ENCODE peak calls at places on chromosomes 3 and 15, in eight cellular contexts. E, F, K, M, X, Y, B and A are unnamed samples.

GRCh38 chr3:70712449-70713082 is 400.1 kb upstream of the MDFIC2 start:
- DNase-seq in E (no peak), F (no peak), K (no peak), M (no peak), X (no peak), Y (no peak), B (no peak), A (no peak)

GRCh38 chr15:98525625-98526024 is 122.7 kb upstream of the IGF1R start:
- DNase-seq in E (no peak), F (no peak), K (peak; percentile 54), M (peak; percentile 67), X (no peak), Y (no peak), B (no peak), A (peak; percentile 24)

GRCh38 chr15:70597945-70598344 is 165.4 kb downstream of the UACA start:
- DNase-seq in E (no peak), F (no peak), K (no peak), M (no peak), X (no peak), Y (no peak), B (no peak), A (no peak)

GRCh38 chr15:26771917-26772587 is 814 bp downstream of the GABRB3 start:
- DNase-seq in E (no peak), F (no peak), K (peak; percentile 64), M (peak; percentile 41), X (no peak), Y (no peak), B (no peak), A (no peak)

GRCh38 chr3:152232679-152233078 is 36.0 kb upstream of the MBNL1 start:
- DNase-seq in E (no peak), F (no peak), K (no peak), M (no peak), X (no peak), Y (no peak), B (peak; percentile 56), A (no peak)

GRCh38 chr15:55290361-55291057 is 896 bp upstream of the RAB27A start:
- DNase-seq in E (peak; percentile 84), F (peak; percentile 71), K (peak; percentile 87), M (peak; percentile 93), X (peak; percentile 85), Y (peak; percentile 89), B (peak; percentile 70), A (peak; percentile 90)

GRCh38 chr15:44319385-44319784 is 30.9 kb downstream of the GOLM2 start:
- DNase-seq in E (no peak), F (no peak), K (no peak), M (peak; percentile 56), X (peak; percentile 83), Y (no peak), B (no peak), A (no peak)

GRCh38 chr3:127831723-127832172 is 9.4 kb upstream of the MGLL start:
- DNase-seq in E (no peak), F (no peak), K (peak; percentile 87), M (peak; percentile 77), X (peak; percentile 75), Y (peak; percentile 70), B (no peak), A (peak; percentile 64)

GRCh38 chr3:41742127-41742526 is 219.8 kb downstream of the ULK4 start:
- DNase-seq in E (no peak), F (no peak), K (peak; percentile 34), M (peak; percentile 60), X (no peak), Y (no peak), B (no peak), A (no peak)

GRCh38 chr3:37443363-37444035 is 269.1 kb upstream of the LRRFIP2 start:
- DNase-seq in E (no peak), F (no peak), K (no peak), M (no peak), X (no peak), Y (no peak), B (peak; percentile 17), A (no peak)

GRCh38 chr15:73715417-73715816 is 31.2 kb downstream of the CD276 start:
- DNase-seq in E (no peak), F (no peak), K (no peak), M (no peak), X (no peak), Y (no peak), B (no peak), A (no peak)

GRCh38 chr3:49120096-49120437 is 556 bp downstream of the USP19 start:
- DNase-seq in E (no peak), F (no peak), K (no peak), M (peak; percentile 33), X (peak; percentile 26), Y (no peak), B (no peak), A (peak; percentile 15)

GRCh38 chr3:43641306-43642114 is 19.7 kb upstream of the ANO10 start:
- DNase-seq in E (no peak), F (no peak), K (no peak), M (no peak), X (no peak), Y (no peak), B (no peak), A (peak; percentile 51)

GRCh38 chr15:90191344-90191687 is 9.8 kb upstream of the SEMA4B start:
- DNase-seq in E (no peak), F (no peak), K (no peak), M (no peak), X (no peak), Y (no peak), B (no peak), A (no peak)

GRCh38 chr15:87874896-87875661 is 381.5 kb downstream of the NTRK3 start:
- DNase-seq in E (no peak), F (no peak), K (peak; percentile 27), M (peak; percentile 21), X (no peak), Y (no peak), B (no peak), A (peak; percentile 16)

GRCh38 chr15:68578175-68578959 is 426 bp upstream of the CORO2B start:
- DNase-seq in E (peak; percentile 14), F (no peak), K (peak; percentile 90), M (peak; percentile 71), X (no peak), Y (peak; percentile 66), B (peak; percentile 33), A (peak; percentile 57)

GRCh38 chr3:16359331-16359730 is 94.3 kb downstream of the OXNAD1 start:
- DNase-seq in E (no peak), F (no peak), K (no peak), M (no peak), X (no peak), Y (no peak), B (no peak), A (no peak)

GRCh38 chr3:16355864-16356263 is 90.9 kb downstream of the OXNAD1 start:
- DNase-seq in E (no peak), F (no peak), K (no peak), M (no peak), X (no peak), Y (no peak), B (no peak), A (no peak)

GRCh38 chr3:16357191-16357590 is 92.2 kb downstream of the OXNAD1 start:
- DNase-seq in E (no peak), F (no peak), K (no peak), M (no peak), X (no peak), Y (no peak), B (no peak), A (peak; percentile 23)

GRCh38 chr3:16361087-16361486 is 96.1 kb downstream of the OXNAD1 start:
- DNase-seq in E (no peak), F (no peak), K (no peak), M (no peak), X (no peak), Y (no peak), B (no peak), A (no peak)

DNA sequence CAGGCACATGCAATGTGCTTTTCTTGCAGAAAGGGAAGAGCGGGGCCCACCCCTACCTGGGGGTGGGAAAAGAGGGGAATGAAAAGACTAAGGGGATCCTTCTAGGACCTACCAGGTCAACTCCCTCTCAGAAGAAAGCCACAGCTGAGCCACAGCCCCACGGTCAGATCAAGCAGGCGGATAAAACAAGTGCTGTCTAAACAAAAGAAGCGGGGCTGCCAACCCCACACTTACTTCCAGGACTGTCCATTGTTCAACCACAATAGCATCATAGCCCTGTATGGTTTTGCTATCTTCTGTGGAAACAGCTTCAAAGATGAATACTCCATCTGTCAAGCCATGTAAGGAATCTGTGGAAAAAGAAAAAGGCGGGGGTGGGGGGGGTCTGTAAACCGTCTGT is 92.7 kb downstream of the OXNAD1 start:
- DNase-seq in E (no peak), F (no peak), K (no peak), M (no peak), X (no peak), Y (no peak), B (no peak), A (no peak)
- H3K4me3 ChIP-seq in E (no peak overlapping the region), F (no peak overlapping the region), K (no peak overlapping the region), M (no peak overlapping the region), X (no peak overlapping the region), Y (no peak overlapping the region), B (no peak overlapping the region), A (no peak overlapping the region)

DNA sequence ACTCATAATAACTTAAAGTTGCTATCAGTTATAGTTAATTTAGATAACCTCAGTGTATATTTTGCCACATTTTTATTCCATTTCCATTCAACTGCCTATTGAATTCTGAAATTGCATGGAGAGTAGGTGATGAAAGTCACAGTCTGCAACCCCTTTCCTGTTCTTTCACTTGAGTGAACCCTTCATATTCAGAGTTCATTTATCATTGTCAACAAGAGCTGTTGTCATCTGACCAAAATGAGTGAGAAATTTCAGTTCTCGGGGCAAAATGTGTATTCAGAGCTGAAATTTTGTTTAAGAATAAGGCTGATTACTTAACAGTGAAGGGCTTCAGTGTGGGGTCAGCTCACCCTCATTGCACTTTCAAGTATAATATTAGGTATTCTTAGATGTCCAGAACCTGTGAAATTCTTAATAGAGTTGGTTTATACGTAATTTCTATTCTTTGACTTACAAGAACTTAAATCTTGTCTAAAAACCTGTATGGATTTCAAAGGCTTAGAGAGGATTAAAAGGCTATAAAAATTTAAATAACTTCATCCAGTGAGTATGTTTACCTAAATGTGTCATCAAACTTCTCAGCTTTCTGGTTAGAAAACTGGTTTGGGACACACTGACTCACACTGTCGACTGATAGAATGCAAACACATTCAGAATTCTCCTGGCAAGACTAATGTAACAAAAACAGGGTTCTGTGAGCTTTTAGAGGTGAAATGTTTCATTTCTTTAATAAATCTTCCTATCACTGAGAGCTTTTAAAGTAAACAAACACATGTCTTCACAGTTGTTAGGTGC is 92.2 kb downstream of the CMSS1 start:
- DNase-seq in E (peak; percentile 51), F (peak; percentile 42), K (no peak), M (no peak), X (peak; percentile 4), Y (no peak), B (peak; percentile 73), A (peak; percentile 89)
- H3K4me3 ChIP-seq in E (no peak overlapping the region), F (no peak overlapping the region), K (no peak overlapping the region), M (no peak overlapping the region), X (no peak overlapping the region), Y (no peak overlapping the region), B (no peak overlapping the region), A (no peak overlapping the region)

GRCh38 chr3:120559228-120560061 is 36.7 kb upstream of the NDUFB4 start:
- DNase-seq in E (peak; percentile 68), F (peak; percentile 15), K (peak; percentile 50), M (peak; percentile 80), X (no peak), Y (no peak), B (peak; percentile 80), A (peak; percentile 37)
- H3K4me3 ChIP-seq in E (peak overlapping the region; percentile 61), F (peak overlapping the region; percentile 29), K (peak overlapping the region; percentile 74), M (peak overlapping the region; percentile 57), X (peak overlapping the region; percentile 10), Y (peak overlapping the region; percentile 42), B (peak overlapping the region; percentile 41), A (peak overlapping the region; percentile 62)

DNA sequence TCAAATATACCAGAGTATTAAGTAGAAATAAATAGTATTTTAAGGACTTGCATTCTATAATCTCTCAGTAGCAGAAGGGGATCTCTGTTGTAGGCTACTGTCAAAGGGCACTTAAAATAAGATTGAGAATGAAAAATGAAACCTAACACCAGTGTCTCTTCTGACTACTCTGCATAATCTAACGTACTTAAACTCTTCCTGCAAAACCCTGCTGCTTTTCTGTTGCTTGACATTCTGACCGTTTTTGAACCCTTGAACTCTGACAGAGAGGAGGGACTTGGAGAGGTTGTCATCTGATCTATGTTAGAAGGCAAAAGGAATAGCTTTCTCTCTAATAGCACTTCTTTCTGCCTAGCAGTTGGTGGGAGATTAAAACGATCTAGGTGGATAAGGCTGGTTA is 204.5 kb downstream of the ZIC1 start:
- DNase-seq in E (no peak), F (no peak), K (no peak), M (no peak), X (peak; percentile 41), Y (no peak), B (no peak), A (peak; percentile 87)
- H3K4me3 ChIP-seq in E (no peak overlapping the region), F (no peak overlapping the region), K (no peak overlapping the region), M (no peak overlapping the region), X (peak overlapping the region; percentile 1), Y (no peak overlapping the region), B (no peak overlapping the region), A (peak overlapping the region; percentile 6)